ENCODE peak calls at places on chromosomes 7 and 10, in nine cellular contexts. G, J, R, C, D, N, U, X and T are unnamed samples.
A peak's percentile ranks its signal among the peaks of the same experiment; 100 is the strongest.

GRCh38 chr10:79022565-79023488 is 45.9 kb upstream of the ZMIZ1 start:
- DNase-seq in D (no peak), U (no peak), G (peak; percentile 87), C (peak; percentile 69), R (peak; percentile 65), N (no peak), J (peak; percentile 35), X (peak; percentile 29), T (peak; percentile 25)

GRCh38 chr7:138008588-138009349 is 6.9 kb upstream of the CREB3L2 start:
- DNase-seq in R (no peak), C (no peak), J (peak; percentile 83), G (no peak), D (no peak), X (peak; percentile 63), U (no peak), N (no peak), T (no peak)

GRCh38 chr7:150612925-150613324 is 19.3 kb downstream of the GIMAP6 start:
- DNase-seq in D (no peak), R (no peak), C (no peak), U (no peak), X (no peak), N (no peak), J (no peak), G (no peak), T (no peak)

GRCh38 chr10:33234779-33235178 is 99.7 kb downstream of the NRP1 start:
- DNase-seq in D (no peak), U (no peak), R (peak; percentile 54), C (peak; percentile 28), X (peak; percentile 14), J (peak; percentile 45), G (no peak), N (no peak), T (no peak)

GRCh38 chr7:44223362-44224114 is 22.8 kb downstream of the YKT6 start:
- DNase-seq in J (no peak), N (no peak), D (no peak), R (no peak), C (peak; percentile 5), G (peak; percentile 35), X (no peak), U (peak; percentile 44), T (no peak)

GRCh38 chr10:30502266-30503058 is 68.5 kb downstream of the MAP3K8 start:
- DNase-seq in R (peak; percentile 21), J (no peak), U (no peak), N (no peak), C (no peak), G (no peak), X (no peak), D (no peak), T (no peak)

GRCh38 chr10:6694447-6695155 is 114.5 kb upstream of the PRKCQ start:
- DNase-seq in X (no peak), U (no peak), G (no peak), N (no peak), D (no peak), J (no peak), C (no peak), R (no peak), T (no peak)

GRCh38 chr7:42987648-42988214 is 55.6 kb downstream of the MRPL32 start:
- DNase-seq in G (no peak), R (no peak), U (no peak), J (no peak), N (no peak), C (no peak), D (no peak), X (no peak), T (no peak)

GRCh38 chr10:44193156-44193555 is 191.7 kb downstream of the CXCL12 start:
- DNase-seq in U (no peak), X (no peak), N (no peak), C (no peak), J (no peak), G (no peak), R (no peak), D (no peak), T (peak; percentile 52)

GRCh38 chr7:105279688-105280007 is 109.1 kb downstream of the SRPK2 start:
- DNase-seq in G (no peak), D (no peak), C (no peak), N (no peak), R (no peak), X (no peak), J (no peak), U (no peak), T (no peak)

GRCh38 chr10:12181065-12181775 is 14.5 kb downstream of the NUDT5 start:
- DNase-seq in U (no peak), N (peak; percentile 34), C (no peak), D (no peak), R (no peak), X (peak; percentile 61), G (no peak), J (peak; percentile 33), T (no peak)

GRCh38 chr10:116722736-116723427 is 19.5 kb downstream of the HSPA12A start:
- DNase-seq in N (no peak), C (no peak), G (no peak), U (no peak), X (no peak), D (no peak), R (no peak), J (no peak), T (no peak)

GRCh38 chr10:116721048-116721897 is 21.1 kb downstream of the HSPA12A start:
- DNase-seq in G (no peak), D (no peak), U (no peak), J (no peak), X (peak; percentile 66), C (no peak), R (no peak), N (no peak), T (no peak)

GRCh38 chr10:116720241-116721047 is 21.9 kb downstream of the HSPA12A start:
- DNase-seq in C (no peak), G (no peak), J (no peak), D (no peak), U (peak; percentile 31), R (peak; percentile 29), X (no peak), N (no peak), T (no peak)

GRCh38 chr10:116723428-116724281 is 18.7 kb downstream of the HSPA12A start:
- DNase-seq in R (no peak), U (no peak), N (peak; percentile 18), X (no peak), G (no peak), D (no peak), J (no peak), C (no peak), T (no peak)

GRCh38 chr10:116721991-116722392 is 20.4 kb downstream of the HSPA12A start:
- DNase-seq in R (no peak), J (no peak), C (no peak), N (no peak), U (no peak), X (no peak), G (no peak), D (no peak), T (no peak)
- H3K4me3 ChIP-seq in R (no peak overlapping the region), J (no peak overlapping the region), C (no peak overlapping the region), N (no peak overlapping the region), U (no peak overlapping the region), X (no peak overlapping the region), G (no peak overlapping the region), D (no peak overlapping the region), T (no peak overlapping the region)

GRCh38 chr10:69571618-69572158 is 1.5 kb downstream of the NEUROG3 start:
- DNase-seq in U (no peak), X (no peak), G (no peak), N (no peak), J (no peak), R (no peak), C (no peak), D (no peak), T (no peak)

GRCh38 chr10:69569144-69569934 is 3.9 kb downstream of the NEUROG3 start:
- DNase-seq in D (no peak), X (peak; percentile 10), J (no peak), G (no peak), R (no peak), N (no peak), U (no peak), C (no peak), T (no peak)

GRCh38 chr10:69567920-69568319 is 5.3 kb downstream of the NEUROG3 start:
- DNase-seq in J (peak; percentile 72), C (peak; percentile 57), G (peak; percentile 69), X (peak; percentile 16), R (peak; percentile 45), N (no peak), U (peak; percentile 49), D (no peak), T (peak; percentile 13)

GRCh38 chr10:69570050-69570816 is 3.0 kb downstream of the NEUROG3 start:
- DNase-seq in G (no peak), U (no peak), N (no peak), X (peak; percentile 5), C (no peak), D (no peak), J (no peak), R (no peak), T (no peak)

DNA sequence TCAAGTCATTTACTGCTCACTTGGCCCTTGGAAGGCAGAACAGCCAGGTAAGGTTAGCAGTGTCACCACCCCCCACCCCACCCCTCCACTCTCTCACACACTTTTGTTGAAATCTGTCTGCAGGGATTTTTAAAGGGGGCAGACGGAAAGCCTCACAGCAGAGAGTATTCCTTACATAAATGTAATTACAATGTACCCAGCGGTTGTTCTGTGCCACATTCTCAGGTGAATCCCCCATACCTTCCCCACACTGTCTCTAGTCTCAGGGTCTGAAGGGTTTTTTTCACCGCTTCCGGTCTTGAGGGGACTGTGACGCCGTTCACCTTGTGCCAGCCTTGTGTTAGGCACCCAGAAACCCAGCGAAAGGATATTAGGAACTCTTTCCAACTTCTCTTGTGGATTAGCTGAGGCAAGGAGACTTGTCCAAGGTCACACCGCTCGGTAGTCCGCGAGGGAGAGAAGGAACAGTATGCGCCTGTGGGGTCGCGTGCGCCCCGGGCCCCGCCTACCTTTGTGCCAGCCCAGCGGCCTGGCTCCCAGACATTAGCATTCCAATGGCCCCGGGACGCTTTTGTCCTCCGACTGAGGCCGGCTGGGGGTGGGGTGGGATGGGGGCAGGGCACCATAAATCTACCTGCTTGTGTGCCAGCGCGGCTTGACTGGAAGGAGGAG is 4.6 kb downstream of the NEUROG3 start:
- DNase-seq in U (no peak), N (no peak), C (no peak), D (no peak), J (no peak), X (peak; percentile 57), G (no peak), R (no peak), T (no peak)
- H3K4me3 ChIP-seq in U (no peak overlapping the region), N (no peak overlapping the region), C (no peak overlapping the region), D (no peak overlapping the region), J (no peak overlapping the region), X (no peak overlapping the region), G (no peak overlapping the region), R (no peak overlapping the region), T (no peak overlapping the region)

GRCh38 chr7:96772295-96772694 is 62.6 kb upstream of the SEM1 start:
- DNase-seq in U (no peak), X (peak; percentile 8), C (no peak), N (no peak), R (no peak), J (no peak), G (no peak), D (no peak), T (no peak)
- H3K4me3 ChIP-seq in U (no peak overlapping the region), X (no peak overlapping the region), C (no peak overlapping the region), N (no peak overlapping the region), R (no peak overlapping the region), J (no peak overlapping the region), G (no peak overlapping the region), D (no peak overlapping the region), T (no peak overlapping the region)

DNA sequence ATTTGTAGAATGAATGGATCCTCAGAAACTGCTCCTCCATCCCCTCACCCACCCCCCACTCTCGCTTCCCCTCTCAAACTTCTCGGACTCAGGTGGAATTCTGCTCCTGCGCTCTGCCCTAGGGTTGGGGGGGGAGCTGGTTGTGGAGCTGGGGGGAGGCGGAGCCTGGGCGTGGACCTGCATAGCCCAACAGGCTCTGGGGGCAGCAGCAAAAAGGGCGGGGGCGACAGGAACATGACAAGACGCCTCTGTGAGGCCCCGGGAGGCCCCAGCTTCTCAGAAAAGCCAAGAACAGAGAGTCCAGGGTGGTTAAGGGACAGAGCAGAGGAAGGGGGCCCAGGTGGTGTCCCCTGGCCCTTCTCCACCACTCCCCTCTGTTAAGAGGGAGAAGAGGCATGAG is 3.5 kb downstream of the TSC22D4 start:
- DNase-seq in U (no peak), N (no peak), X (no peak), C (peak; percentile 56), G (peak; percentile 67), D (no peak), J (no peak), R (peak; percentile 63), T (no peak)
- H3K4me3 ChIP-seq in U (no peak overlapping the region), N (peak overlapping the region; percentile 96), X (no peak overlapping the region), C (no peak overlapping the region), G (peak overlapping the region; percentile 15), D (peak overlapping the region; percentile 12), J (peak overlapping the region; percentile 90), R (peak overlapping the region; percentile 16), T (peak overlapping the region; percentile 92)